ENCODE peak calls at places on chromosomes 5 and 9, in eight cellular contexts. R, B, U, D, P, W, Z and A are unnamed samples.

GRCh38 chr5:113003763-113004162 is 27.2 kb downstream of the DCP2 start:
- DNase-seq in B (no peak), D (no peak), U (no peak), Z (no peak), P (no peak), R (no peak), W (no peak), A (no peak)

GRCh38 chr5:69510694-69511093 is 18.1 kb downstream of the OCLN start:
- DNase-seq in Z (no peak), B (no peak), W (no peak), U (no peak), P (no peak), D (no peak), R (no peak), A (no peak)

GRCh38 chr5:157236423-157236822 is 29.5 kb upstream of the CYFIP2 start:
- DNase-seq in W (no peak), U (no peak), R (no peak), Z (no peak), P (no peak), D (no peak), B (no peak), A (no peak)

GRCh38 chr5:159244163-159244562 is 18.9 kb upstream of the UBLCP1 start:
- DNase-seq in B (no peak), D (no peak), Z (peak; percentile 4), P (no peak), U (no peak), R (no peak), W (no peak), A (no peak)

GRCh38 chr9:108151161-108151586 is 661.6 kb upstream of the KLF4 start:
- DNase-seq in B (no peak), Z (peak; percentile 60), U (no peak), R (no peak), W (peak; percentile 5), P (no peak), D (no peak), A (peak; percentile 38)

GRCh38 chr5:11527994-11528393 is 376.3 kb downstream of the CTNND2 start:
- DNase-seq in R (no peak), D (no peak), W (no peak), B (no peak), Z (no peak), P (no peak), U (no peak), A (no peak)

GRCh38 chr5:5372511-5372910 is 50.0 kb upstream of the ICE1 start:
- DNase-seq in Z (no peak), P (no peak), D (no peak), B (no peak), U (no peak), W (no peak), R (no peak), A (no peak)

GRCh38 chr5:65882278-65882677 is 44.1 kb upstream of the ERBIN start:
- DNase-seq in R (no peak), B (no peak), D (no peak), Z (no peak), P (no peak), W (no peak), U (no peak), A (no peak)

GRCh38 chr9:29211003-29211584 is 1637.8 kb upstream of the C9orf72 start:
- DNase-seq in W (no peak), Z (no peak), D (no peak), P (no peak), B (no peak), U (no peak), R (no peak), A (no peak)

GRCh38 chr5:125607018-125607417 is 816.2 kb upstream of the GRAMD2B start:
- DNase-seq in D (no peak), P (no peak), Z (peak; percentile 66), U (no peak), W (no peak), B (no peak), R (no peak), A (no peak)

GRCh38 chr5:59799668-59800374 is 93.7 kb downstream of the PDE4D start:
- DNase-seq in P (no peak), B (no peak), U (peak; percentile 62), D (no peak), R (no peak), Z (peak; percentile 57), W (no peak), A (peak; percentile 38)

GRCh38 chr5:143002459-143003327 is 232.5 kb downstream of the ARHGAP26 start:
- DNase-seq in B (no peak), R (no peak), U (peak; percentile 41), P (no peak), W (peak; percentile 21), D (peak; percentile 54), Z (peak; percentile 86), A (peak; percentile 26)

GRCh38 chr9:38057416-38058195 is 11.4 kb downstream of the SHB start:
- DNase-seq in U (no peak), P (no peak), B (no peak), D (no peak), W (peak; percentile 77), Z (no peak), R (peak; percentile 70), A (no peak)

DNA sequence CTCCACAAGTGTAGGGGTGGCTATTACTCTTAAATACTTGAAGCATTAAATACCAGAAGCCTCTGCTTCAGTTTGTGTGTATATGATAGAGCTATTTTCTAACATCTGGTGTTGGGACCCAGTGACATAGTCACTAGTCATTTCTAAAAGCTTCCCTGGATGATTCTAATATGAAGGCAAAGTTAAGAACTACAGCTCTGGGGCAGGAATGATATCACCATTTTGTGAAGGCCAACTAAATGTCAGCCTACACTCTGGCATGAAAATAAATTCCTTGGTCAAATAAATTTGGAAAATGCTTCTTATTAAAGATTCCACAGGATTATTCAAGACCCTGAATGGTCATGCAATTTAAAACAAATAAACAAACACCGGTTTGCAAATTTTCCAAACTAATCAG is 197.7 kb downstream of the PLK2 start:
- DNase-seq in R (no peak), Z (peak; percentile 51), P (no peak), U (no peak), W (no peak), D (no peak), B (no peak), A (no peak)
- TF ChIP-seq POLR2A in R (no peak), Z (no peak), P (no peak), U (no peak), W (no peak), D (no peak), B (no peak), A (no peak)

GRCh38 chr5:94621763-94622162 is 3.3 kb downstream of the SLF1 start:
- DNase-seq in B (no peak), P (no peak), D (no peak), R (no peak), W (no peak), U (no peak), Z (no peak), A (peak; percentile 3)

GRCh38 chr5:94620257-94620656 is 1.8 kb downstream of the SLF1 start:
- DNase-seq in B (no peak), D (no peak), R (no peak), P (no peak), U (no peak), Z (no peak), W (no peak), A (no peak)

GRCh38 chr5:94618029-94618492 is 343 bp downstream of the KIAA0825 start:
- DNase-seq in R (peak; percentile 77), D (peak; percentile 82), P (no peak), B (peak; percentile 86), U (no peak), W (peak; percentile 89), Z (peak; percentile 57), A (peak; percentile 91)

GRCh38 chr5:94615843-94616242 is 2.6 kb downstream of the KIAA0825 start:
- DNase-seq in B (no peak), P (no peak), R (no peak), Z (no peak), U (no peak), W (no peak), D (no peak), A (no peak)

GRCh38 chr5:94618493-94619328 is at the start of the genes KIAA0825 and SLF1:
- DNase-seq in W (peak; percentile 88), D (peak; percentile 90), Z (peak; percentile 84), U (peak; percentile 78), P (peak; percentile 83), B (peak; percentile 97), R (peak; percentile 85), A (peak; percentile 89)
- TF ChIP-seq POLR2A in W (peak; percentile 51), D (peak; percentile 5), Z (no peak), U (no peak), P (no peak), B (no peak), R (no peak), A (peak; percentile 65)

DNA sequence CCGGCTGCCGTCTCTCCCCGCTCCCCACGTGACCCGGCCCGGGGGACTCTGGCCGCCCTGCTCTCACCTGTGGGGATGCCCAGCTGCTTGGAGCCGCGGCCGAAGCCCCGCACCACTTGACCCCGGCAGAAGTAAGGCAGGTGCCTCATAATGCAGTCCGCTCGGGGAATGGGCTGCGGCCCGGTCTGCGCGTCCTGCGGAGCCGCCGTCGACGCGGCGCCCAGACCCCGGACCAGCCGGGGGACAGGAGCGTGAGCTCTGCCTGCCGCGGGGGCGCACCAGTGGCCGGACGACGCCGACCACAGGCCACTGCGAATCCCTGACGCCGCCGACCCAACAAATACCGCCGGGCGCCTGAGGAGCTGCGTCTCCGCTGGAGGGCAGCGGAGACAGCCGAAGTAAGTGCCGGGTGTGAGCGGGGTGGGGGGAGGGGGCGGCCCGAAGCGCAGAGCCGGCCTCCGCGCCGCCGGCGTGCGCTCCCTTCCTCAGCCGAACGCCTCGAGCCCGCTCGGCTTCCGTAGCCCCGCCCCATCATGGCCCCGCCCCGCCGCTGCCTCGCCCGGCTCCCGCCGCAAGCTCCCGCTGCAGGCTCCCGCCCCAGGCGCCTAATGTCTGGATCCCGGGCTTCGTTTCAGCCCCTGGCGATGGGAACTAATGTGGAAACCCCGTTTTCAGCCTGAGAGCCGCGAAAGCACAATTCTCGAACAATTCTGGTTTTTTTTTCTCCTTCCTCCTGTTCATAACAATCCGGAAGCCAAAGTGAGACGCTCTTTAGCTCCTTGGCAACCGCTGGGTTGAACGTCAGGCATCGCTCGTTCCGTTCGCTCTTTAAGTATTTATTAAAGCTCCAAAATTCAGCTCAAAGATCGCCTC is at the start of gene RFK:
- DNase-seq in U (peak; percentile 89), R (peak; percentile 94), W (peak; percentile 92), Z (peak; percentile 93), B (peak; percentile 99), D (peak; percentile 96), P (peak; percentile 88), A (peak; percentile 96)
- TF ChIP-seq POLR2A in U (peak; percentile 78), R (peak; percentile 89), W (peak; percentile 78), Z (peak; percentile 76), B (no peak), D (peak; percentile 92), P (peak; percentile 15), A (peak; percentile 91)

DNA sequence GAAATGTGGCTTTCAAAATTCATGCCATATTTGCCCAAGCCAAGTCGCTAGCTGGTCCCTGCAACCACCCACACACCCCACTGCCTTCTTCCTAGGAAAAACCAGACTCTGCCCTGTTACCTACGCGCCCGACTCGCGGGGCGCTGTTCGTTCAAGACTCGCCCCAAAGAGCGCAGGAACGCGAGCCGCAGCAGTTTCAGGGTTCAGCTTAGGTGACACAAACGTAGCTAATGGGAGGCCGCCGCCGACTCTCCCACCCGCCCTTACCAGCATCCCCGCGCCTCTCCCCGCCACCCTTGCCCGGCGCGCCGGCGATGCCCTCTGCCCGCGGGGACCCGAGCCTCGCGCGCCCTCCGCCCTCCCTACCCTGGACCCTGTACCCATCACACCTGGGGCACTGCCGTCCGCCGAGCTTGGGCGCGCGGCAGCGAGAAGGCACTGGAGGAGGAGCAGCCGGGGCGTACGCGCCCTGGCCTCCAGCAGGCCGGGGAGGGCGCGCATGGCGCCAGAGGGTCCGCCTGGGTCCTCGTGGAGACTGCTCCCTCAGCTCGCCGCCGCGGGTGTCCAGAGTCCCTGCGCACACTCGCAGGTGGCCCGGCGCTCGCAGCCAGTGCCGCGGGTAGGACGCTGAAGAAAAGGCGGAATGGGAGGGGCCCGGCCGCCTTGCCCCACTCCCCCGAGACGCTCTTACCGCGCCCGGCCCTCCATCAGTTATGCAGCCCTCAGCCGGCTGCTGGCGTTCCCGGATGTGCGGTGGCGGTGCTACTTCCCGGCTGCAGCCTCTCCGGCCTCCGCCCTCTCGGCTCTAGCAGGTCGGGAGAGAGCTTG is at the start of gene EMB:
- DNase-seq in D (peak; percentile 76), R (peak; percentile 41), P (peak; percentile 57), B (peak; percentile 89), Z (no peak), W (peak; percentile 73), U (no peak), A (peak; percentile 9)
- TF ChIP-seq POLR2A in D (peak; percentile 44), R (no peak), P (no peak), B (no peak), Z (no peak), W (peak; percentile 42), U (no peak), A (no peak)